ENCODE peak calls at places on chromosomes 6 and 20, in four cellular contexts. N is aorta; A is effector memory CD4-positive, alpha-beta T cell; B is cardiac muscle cell. Z is an unnamed sample.

GRCh38 chr6:99347804-99348203 is 1.7 kb downstream of the FAXC start:
- DNase-seq in N (no peak), A (no peak), B (no peak), Z (no peak)

GRCh38 chr6:32554269-32554919 is 24.3 kb upstream of the HLA-DRB5 start:
- DNase-seq in N (no peak), A (no peak), B (peak; percentile 5), Z (no peak)

GRCh38 chr6:163958646-163959045 is 544.1 kb downstream of the QKI start:
- DNase-seq in N (no peak), A (no peak), B (peak; percentile 18), Z (no peak)

GRCh38 chr20:18252597-18253451 is 35.5 kb upstream of the ZNF133 start:
- DNase-seq in N (no peak), A (no peak), B (no peak), Z (no peak)

GRCh38 chr6:47701374-47701773 is 3.0 kb downstream of the ADGRF4 start:
- DNase-seq in N (no peak), A (no peak), B (no peak), Z (no peak)

GRCh38 chr6:37987008-37987407 is 167.5 kb downstream of the ZFAND3 start:
- DNase-seq in N (no peak), A (no peak), B (no peak), Z (no peak)

GRCh38 chr6:146895101-146895771 is 296.5 kb downstream of the ADGB start:
- DNase-seq in N (no peak), A (no peak), B (no peak), Z (no peak)

GRCh38 chr6:11381801-11382513 is 149.5 kb upstream of the NEDD9 start:
- DNase-seq in N (no peak), A (peak; percentile 54), B (no peak), Z (peak; percentile 81)

GRCh38 chr6:52420668-52421358 is 671 bp downstream of the EFHC1 start:
- DNase-seq in N (no peak), A (no peak), B (peak; percentile 41), Z (no peak)

GRCh38 chr6:57822896-57823358 is 505.5 kb downstream of the PRIM2 start:
- DNase-seq in N (no peak), A (no peak), B (no peak), Z (no peak)

GRCh38 chr6:11613858-11614257 is 76.3 kb downstream of the TMEM170B start:
- DNase-seq in N (no peak), A (no peak), B (no peak), Z (no peak)

GRCh38 chr6:11144393-11144829 is 32.9 kb upstream of the ERVFRD-1 start:
- DNase-seq in N (peak; percentile 91), A (peak; percentile 50), B (peak; percentile 81), Z (peak; percentile 48)

GRCh38 chr6:97085772-97086171 is 161.2 kb downstream of the KLHL32 start:
- DNase-seq in N (no peak), A (no peak), B (no peak), Z (no peak)

GRCh38 chr20:6533321-6533720 is 234.2 kb upstream of the BMP2 start:
- DNase-seq in N (no peak), A (no peak), B (no peak), Z (no peak)

GRCh38 chr6:111918825-111919224 is 45.6 kb upstream of the FYN start:
- DNase-seq in N (no peak), A (no peak), B (no peak), Z (no peak)

GRCh38 chr6:119830494-119831295 is 481.1 kb upstream of the MAN1A1 start:
- DNase-seq in N (no peak), A (no peak), B (no peak), Z (no peak)

GRCh38 chr20:11261533-11262000 is 587.8 kb upstream of the JAG1 start:
- DNase-seq in N (no peak), A (no peak), B (no peak), Z (no peak)

GRCh38 chr6:89941031-89941775 is 46.9 kb downstream of the GJA10 start:
- DNase-seq in N (no peak), A (no peak), B (no peak), Z (no peak)

GRCh38 chr6:7526755-7527154 is 14.7 kb upstream of the DSP start:
- DNase-seq in N (no peak), A (no peak), B (no peak), Z (no peak)

GRCh38 chr20:61994546-61994945 is 71.1 kb downstream of the TAF4 start:
- DNase-seq in N (no peak), A (no peak), B (no peak), Z (no peak)

GRCh38 chr20:3888622-3889488 is at the start of gene PANK2:
- DNase-seq in N (peak; percentile 100), A (peak; percentile 91), B (peak; percentile 99), Z (peak; percentile 97)

GRCh38 chr20:3887870-3888614 is 1.1 kb upstream of the PANK2 start:
- DNase-seq in N (peak; percentile 72), A (no peak), B (no peak), Z (no peak)

GRCh38 chr20:3890410-3890751 is 1.2 kb downstream of the PANK2 start:
- DNase-seq in N (no peak), A (no peak), B (peak; percentile 29), Z (no peak)

GRCh38 chr20:3890999-3891929 is 2.1 kb downstream of the PANK2 start:
- DNase-seq in N (no peak), A (no peak), B (no peak), Z (no peak)

GRCh38 chr20:3889489-3890409 is 562 bp downstream of the PANK2 start:
- DNase-seq in N (peak; percentile 82), A (peak; percentile 22), B (peak; percentile 13), Z (peak; percentile 68)
- H3K4me1 ChIP-seq in N (no peaks in the 10 kb centered on the region), A (peaks cover 21% of the 10 kb centered on the region), B (peaks cover 20% of the 10 kb centered on the region), Z (peaks cover 46% of the 10 kb centered on the region)

GRCh38 chr20:21182832-21183563 is 57.1 kb downstream of the KIZ start:
- DNase-seq in N (no peak), A (no peak), B (no peak), Z (no peak)
- H3K4me1 ChIP-seq in N (peaks cover 8% of the 10 kb centered on the region), A (no peaks in the 10 kb centered on the region), B (no peaks in the 10 kb centered on the region), Z (no peaks in the 10 kb centered on the region)

GRCh38 chr6:110328231-110328630 is 29.9 kb downstream of the METTL24 start:
- DNase-seq in N (no peak), A (no peak), B (no peak), Z (no peak)
- H3K4me1 ChIP-seq in N (peaks cover 2% of the 10 kb centered on the region), A (no peaks in the 10 kb centered on the region), B (peaks cover 52% of the 10 kb centered on the region), Z (no peaks in the 10 kb centered on the region)

DNA sequence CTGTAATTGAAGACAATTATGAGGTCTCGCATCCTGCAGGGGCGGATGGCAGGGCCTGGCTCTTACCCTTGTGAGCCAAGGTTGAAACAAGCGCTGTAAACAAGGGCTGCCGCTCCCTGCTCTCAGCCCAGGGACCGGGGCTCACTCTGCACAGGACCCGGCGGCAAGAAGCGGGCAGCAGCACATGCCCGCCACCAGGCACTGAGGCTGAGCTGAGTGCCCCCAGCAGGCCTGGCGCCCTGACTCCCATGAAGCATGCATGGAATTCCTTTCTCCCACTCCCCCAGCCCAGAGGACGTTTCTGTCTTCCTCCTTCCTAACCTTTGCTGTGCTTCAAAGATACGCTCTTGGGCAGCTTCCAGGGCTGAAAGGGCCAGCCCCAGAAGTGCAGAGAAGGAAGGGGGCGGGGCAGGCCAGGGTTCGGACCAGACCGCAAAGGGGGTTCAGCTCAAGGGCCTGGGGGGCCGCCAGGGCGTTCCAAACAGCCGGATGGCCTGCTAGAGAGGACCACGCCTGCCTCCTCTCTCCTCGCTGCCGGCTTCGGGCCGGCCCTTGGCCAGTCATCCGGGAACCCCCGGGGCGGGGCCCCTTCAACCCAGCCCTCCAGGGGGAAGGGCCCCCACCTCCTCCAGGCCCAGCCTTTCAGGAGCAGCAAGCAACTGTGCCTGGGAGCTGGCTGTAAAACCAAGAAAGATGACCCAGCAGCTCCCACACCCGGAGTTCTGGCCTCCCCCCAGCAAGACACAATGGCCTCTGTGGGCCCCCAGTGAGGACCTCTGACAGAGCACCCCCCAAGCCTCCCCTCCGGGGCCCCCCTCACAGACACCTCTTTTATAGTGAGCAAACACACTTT is 109.9 kb downstream of the NOL4L start:
- DNase-seq in N (peak; percentile 94), A (no peak), B (peak; percentile 91), Z (no peak)
- H3K4me1 ChIP-seq in N (no peaks in the 10 kb centered on the region), A (no peaks in the 10 kb centered on the region), B (peaks cover 43% of the 10 kb centered on the region), Z (peaks cover 26% of the 10 kb centered on the region)

GRCh38 chr20:8972963-8973362 is 95.9 kb upstream of the PLCB4 start:
- DNase-seq in N (no peak), A (no peak), B (no peak), Z (no peak)

GRCh38 chr20:8967641-8968245 is 101.1 kb upstream of the PLCB4 start:
- DNase-seq in N (no peak), A (no peak), B (no peak), Z (no peak)

GRCh38 chr20:8964944-8965562 is 103.8 kb upstream of the PLCB4 start:
- DNase-seq in N (no peak), A (no peak), B (no peak), Z (no peak)

GRCh38 chr20:8971669-8972316 is 97.1 kb upstream of the PLCB4 start:
- DNase-seq in N (no peak), A (no peak), B (no peak), Z (no peak)

DNA sequence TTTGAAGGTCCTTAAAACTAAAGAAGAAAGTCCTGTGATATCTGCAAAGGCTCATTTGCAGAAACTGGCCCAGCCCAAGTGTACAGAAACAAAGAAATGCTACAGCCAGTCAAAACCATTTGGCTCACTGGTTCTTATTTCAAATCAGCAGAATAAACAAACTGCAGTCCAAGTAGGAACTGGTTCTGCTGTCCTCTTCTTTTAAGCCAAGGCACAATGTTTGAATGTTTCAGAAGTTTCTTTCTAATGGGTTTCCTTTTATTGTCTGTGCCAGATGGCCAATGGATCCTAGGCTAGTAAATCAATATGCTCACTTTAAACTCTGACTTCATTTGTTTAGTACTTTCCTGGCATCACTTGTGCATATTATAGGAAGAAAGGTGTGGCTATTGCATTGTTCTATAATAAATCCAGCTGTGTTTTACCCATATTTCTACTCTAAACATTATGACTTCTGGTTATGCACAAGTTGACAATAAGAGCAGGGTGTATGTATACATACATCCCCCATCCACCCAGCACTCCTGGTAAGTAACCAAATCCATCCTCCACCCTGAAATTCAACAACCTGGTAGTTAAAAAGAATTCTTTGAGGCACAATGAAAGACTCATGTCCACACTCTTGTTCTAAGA is 99.7 kb upstream of the PLCB4 start:
- DNase-seq in N (no peak), A (no peak), B (no peak), Z (no peak)
- H3K4me1 ChIP-seq in N (peaks cover 1% of the 10 kb centered on the region), A (no peaks in the 10 kb centered on the region), B (no peaks in the 10 kb centered on the region), Z (no peaks in the 10 kb centered on the region)

GRCh38 chr20:63325554-63326313 is 32.7 kb downstream of the COL20A1 start:
- DNase-seq in N (peak; percentile 62), A (no peak), B (no peak), Z (no peak)

GRCh38 chr20:63328716-63329275 is 32.4 kb downstream of the CHRNA4 start:
- DNase-seq in N (no peak), A (no peak), B (no peak), Z (no peak)

GRCh38 chr20:63328026-63328700 is 33.0 kb downstream of the CHRNA4 start:
- DNase-seq in N (no peak), A (no peak), B (no peak), Z (no peak)

GRCh38 chr20:63326314-63327228 is 33.6 kb downstream of the COL20A1 start:
- DNase-seq in N (no peak), A (no peak), B (no peak), Z (no peak)

GRCh38 chr20:63327229-63327745 is 33.9 kb downstream of the CHRNA4 start:
- DNase-seq in N (no peak), A (no peak), B (no peak), Z (no peak)
- H3K4me1 ChIP-seq in N (no peaks in the 10 kb centered on the region), A (peaks cover 9% of the 10 kb centered on the region), B (no peaks in the 10 kb centered on the region), Z (peaks cover 13% of the 10 kb centered on the region)

DNA sequence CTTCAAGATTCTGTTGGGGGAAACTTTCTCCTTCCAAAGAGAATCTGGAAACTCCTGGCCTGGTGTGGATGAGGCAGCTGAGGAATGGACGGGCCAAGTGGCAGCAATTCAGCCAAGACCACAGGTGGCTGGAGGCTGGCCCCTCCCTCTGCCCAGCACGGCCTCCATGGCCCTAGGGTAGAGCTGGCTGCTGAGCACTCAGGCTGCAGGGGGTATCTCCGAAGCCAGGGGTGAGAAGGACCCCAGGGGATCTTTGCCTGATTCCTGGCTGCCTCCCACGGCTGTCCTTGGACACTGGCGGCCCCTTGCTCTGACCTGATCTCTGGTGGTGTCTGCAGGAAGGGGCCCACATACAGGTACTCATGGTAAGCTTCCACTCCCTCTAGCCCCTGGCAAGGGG is 39.0 kb downstream of the GRM4 start:
- DNase-seq in N (no peak), A (no peak), B (no peak), Z (no peak)
- H3K4me1 ChIP-seq in N (no peaks in the 10 kb centered on the region), A (no peaks in the 10 kb centered on the region), B (no peaks in the 10 kb centered on the region), Z (no peaks in the 10 kb centered on the region)

Z was measured in CD8-positive, alpha-beta memory T cell.